ENCODE peak calls at places on chromosome 21, in eight cellular contexts. P is HT1080; W is stimulated activated CD8-positive, alpha-beta memory T cell treated with anti-CD3 and anti-CD28 coated beads, Interleukin-7, amount 100 ng/mL, for 1 hour; O is SHP77; G is AML-193; K is kidney tubule cell; F is GOT3; T is GF-D8. C is an unnamed sample.

GRCh38 chr21:41781047-41781405 is 14.2 kb upstream of the RIPK4 start:
- DNase-seq in P (no peak), W (no peak), O (no peak), G (no peak), K (no peak), F (no peak), T (no peak), C (no peak)

GRCh38 chr21:44757731-44758130 is 43.9 kb downstream of the UBE2G2 start:
- DNase-seq in P (no peak), W (no peak), O (no peak), G (no peak), K (no peak), F (no peak), T (no peak), C (no peak)

GRCh38 chr21:32216293-32216692 is 62.6 kb downstream of the MIS18A start:
- DNase-seq in P (no peak), W (no peak), O (no peak), G (no peak), K (no peak), F (no peak), T (no peak), C (no peak)

GRCh38 chr21:37642493-37642892 is 273.8 kb downstream of the KCNJ6 start:
- DNase-seq in P (peak), W (no peak), O (peak), G (no peak), K (peak), F (no peak), T (no peak), C (peak)

GRCh38 chr21:35578831-35579470 is 481.4 kb downstream of the SETD4 start:
- DNase-seq in P (no peak), W (no peak), O (no peak), G (no peak), K (no peak), F (no peak), T (no peak), C (no peak)

GRCh38 chr21:20276954-20277353 is 721.3 kb upstream of the NCAM2 start:
- DNase-seq in P (no peak), W (no peak), O (no peak), G (no peak), K (no peak), F (no peak), T (no peak), C (no peak)

GRCh38 chr21:41632748-41633475 is 125.0 kb upstream of the TMPRSS2 start:
- DNase-seq in P (no peak), W (no peak), O (no peak), G (no peak), K (no peak), F (no peak), T (no peak), C (no peak)

GRCh38 chr21:45291613-45292398 is 4.1 kb upstream of the POFUT2 start:
- DNase-seq in P (no peak), W (no peak), O (no peak), G (no peak), K (no peak), F (no peak), T (no peak), C (no peak)

GRCh38 chr21:42652527-42653491 is 612 bp upstream of the PDE9A start:
- DNase-seq in P (no peak), W (no peak), O (peak), G (no peak), K (peak), F (no peak), T (no peak), C (no peak)

GRCh38 chr21:32456497-32456918 is 44.0 kb downstream of the EVA1C start:
- DNase-seq in P (peak), W (no peak), O (no peak), G (no peak), K (peak), F (no peak), T (no peak), C (no peak)

GRCh38 chr21:17903029-17903806 is 84.1 kb upstream of the C21orf91 start:
- DNase-seq in P (no peak), W (no peak), O (no peak), G (peak), K (peak), F (no peak), T (peak), C (peak)

GRCh38 chr21:41848533-41848932 is 30.6 kb downstream of the PRDM15 start:
- DNase-seq in P (no peak), W (no peak), O (no peak), G (no peak), K (no peak), F (no peak), T (no peak), C (no peak)

GRCh38 chr21:37593015-37593414 is 226.4 kb downstream of the DYRK1A start:
- DNase-seq in P (peak), W (no peak), O (no peak), G (no peak), K (no peak), F (no peak), T (no peak), C (peak)

GRCh38 chr21:33993286-33994231 is 78.0 kb upstream of the ATP5PO start:
- DNase-seq in P (no peak), W (no peak), O (no peak), G (peak), K (no peak), F (no peak), T (peak), C (no peak)

GRCh38 chr21:42221581-42222345 is 2.8 kb downstream of the ABCG1 start:
- DNase-seq in P (peak), W (no peak), O (no peak), G (peak), K (no peak), F (no peak), T (peak), C (no peak)

GRCh38 chr21:40671721-40672120 is 175.2 kb downstream of the DSCAM start:
- DNase-seq in P (peak), W (no peak), O (no peak), G (no peak), K (peak), F (no peak), T (no peak), C (no peak)

C was measured in NCI-H1417 treated with DMSO at 0.1 percent for 48 hours.